ENCODE peak calls at places on chromosomes 3 and 15, in seven cellular contexts. P, M, U, J, A, X and Y are unnamed samples.

GRCh38 chr3:66588340-66588847 is 87.6 kb upstream of the LRIG1 start:
- DNase-seq in A (no peak), X (peak; percentile 3), J (no peak), P (no peak), M (no peak), U (no peak), Y (peak; percentile 27)

GRCh38 chr15:68341851-68342336 is 64.3 kb downstream of the FEM1B start:
- DNase-seq in M (no peak), U (no peak), P (no peak), X (no peak), J (no peak), A (no peak), Y (no peak)

GRCh38 chr3:23671901-23672589 is 133.7 kb upstream of the UBE2E1 start:
- DNase-seq in X (no peak), A (no peak), U (no peak), P (no peak), J (no peak), M (no peak), Y (no peak)

GRCh38 chr3:71421475-71421819 is 162.1 kb downstream of the FOXP1 start:
- DNase-seq in P (no peak), U (no peak), J (no peak), A (no peak), M (no peak), X (no peak), Y (no peak)

GRCh38 chr15:63048986-63049665 is 6.6 kb downstream of the TPM1 start:
- DNase-seq in X (peak; percentile 67), M (no peak), A (no peak), P (peak; percentile 71), J (peak; percentile 48), U (no peak), Y (peak; percentile 66)

GRCh38 chr3:196654691-196655090 is 15.2 kb downstream of the NRROS start:
- DNase-seq in J (no peak), U (no peak), X (no peak), M (no peak), P (no peak), A (no peak), Y (no peak)

GRCh38 chr3:12286927-12287726 is 1.7 kb upstream of the PPARG start:
- DNase-seq in J (peak; percentile 54), P (peak; percentile 58), M (no peak), U (no peak), X (no peak), A (no peak), Y (no peak)

GRCh38 chr15:92682772-92683510 is 27.4 kb upstream of the FAM174B start:
- DNase-seq in J (no peak), P (no peak), X (no peak), M (no peak), U (no peak), A (no peak), Y (no peak)

GRCh38 chr3:42451546-42452230 is 41.3 kb upstream of the LYZL4 start:
- DNase-seq in J (no peak), M (no peak), P (no peak), U (no peak), X (no peak), A (no peak), Y (peak; percentile 58)

GRCh38 chr3:150825916-150826377 is 63.0 kb upstream of the SIAH2 start:
- DNase-seq in U (no peak), J (peak; percentile 8), P (no peak), M (no peak), A (no peak), X (no peak), Y (no peak)

GRCh38 chr3:101858464-101858863 is 9.2 kb downstream of the NFKBIZ start:
- DNase-seq in A (no peak), X (no peak), J (no peak), M (no peak), U (no peak), P (no peak), Y (no peak)

GRCh38 chr15:41511331-41512077 is 2.1 kb downstream of the LTK start:
- DNase-seq in J (no peak), X (no peak), M (no peak), A (no peak), P (peak; percentile 75), U (no peak), Y (no peak)

GRCh38 chr3:58082047-58082446 is 73.8 kb downstream of the FLNB start:
- DNase-seq in A (peak; percentile 40), J (no peak), X (no peak), M (no peak), U (no peak), P (no peak), Y (no peak)

GRCh38 chr15:77028451-77029165 is 33.7 kb downstream of the PSTPIP1 start:
- DNase-seq in M (no peak), X (no peak), J (peak; percentile 20), P (no peak), U (no peak), A (no peak), Y (no peak)

GRCh38 chr3:98246142-98246541 is 17.9 kb upstream of the OR5H6 start:
- DNase-seq in J (no peak), M (no peak), X (no peak), A (no peak), U (no peak), P (no peak), Y (no peak)

GRCh38 chr3:194269610-194270145 is 81.5 kb downstream of the CPN2 start:
- DNase-seq in X (no peak), M (peak; percentile 27), U (no peak), A (peak; percentile 45), P (peak; percentile 79), J (peak; percentile 46), Y (no peak)

GRCh38 chr3:178103140-178103539 is 433.1 kb upstream of the KCNMB2 start:
- DNase-seq in J (no peak), A (no peak), U (no peak), P (no peak), X (no peak), M (no peak), Y (no peak)

GRCh38 chr3:22565393-22565792 is 637.7 kb upstream of the UBE2E2 start:
- DNase-seq in M (no peak), A (no peak), X (no peak), P (no peak), U (no peak), J (no peak), Y (no peak)

GRCh38 chr3:20739814-20740213 is 553.8 kb upstream of the SGO1 start:
- DNase-seq in X (no peak), J (no peak), P (no peak), A (no peak), M (no peak), U (no peak), Y (peak; percentile 11)

GRCh38 chr3:171142985-171143384 is 116.5 kb upstream of the SLC2A2 start:
- DNase-seq in X (peak; percentile 45), U (no peak), P (no peak), J (no peak), M (no peak), A (no peak), Y (no peak)

GRCh38 chr15:88113909-88114308 is 142.6 kb downstream of the NTRK3 start:
- DNase-seq in X (no peak), J (no peak), A (no peak), P (no peak), U (no peak), M (no peak), Y (no peak)

GRCh38 chr15:63519041-63519440 is 14.6 kb downstream of the USP3 start:
- DNase-seq in M (no peak), P (no peak), A (no peak), X (no peak), J (no peak), U (no peak), Y (no peak)

GRCh38 chr3:16800361-16800760 is 84.4 kb upstream of the PLCL2 start:
- DNase-seq in U (no peak), A (no peak), M (no peak), J (no peak), X (no peak), P (no peak), Y (no peak)

GRCh38 chr3:38717603-38718240 is 68.2 kb upstream of the SCN5A start:
- DNase-seq in X (no peak), M (no peak), A (no peak), P (no peak), J (no peak), U (no peak), Y (no peak)

GRCh38 chr15:101206173-101206572 is 45.7 kb downstream of the CHSY1 start:
- DNase-seq in U (no peak), P (no peak), M (no peak), J (no peak), X (no peak), A (no peak), Y (no peak)

DNA sequence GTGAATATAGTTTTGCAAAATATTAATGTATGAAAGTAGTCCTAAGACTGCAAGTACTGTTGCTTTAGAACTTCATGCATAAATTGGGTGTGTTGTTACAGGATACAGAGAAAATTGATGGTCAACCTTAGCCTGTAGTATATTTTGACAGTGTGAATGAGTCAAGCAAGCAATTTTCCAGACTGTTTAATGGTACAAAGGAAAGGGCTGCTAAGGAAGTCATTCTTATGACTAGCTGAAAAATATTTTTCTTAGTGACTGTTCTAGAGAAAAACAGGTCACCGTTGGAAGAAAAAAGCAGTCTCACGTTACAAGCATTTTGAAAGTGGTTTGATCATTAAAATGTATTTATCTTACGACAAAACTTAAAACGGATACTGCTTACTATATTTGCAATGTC is 49.2 kb downstream of the MBNL1 start:
- DNase-seq in A (no peak), M (no peak), U (no peak), P (no peak), X (no peak), J (no peak), Y (no peak)
- TF ChIP-seq JUND in A (no peak), M (no peak), U (no peak), P (no peak), X (no peak), J (no peak), Y (no peak)

GRCh38 chr15:58793862-58794261 is 22.8 kb downstream of the MINDY2 start:
- DNase-seq in J (no peak), X (peak; percentile 73), M (no peak), A (no peak), P (no peak), U (no peak), Y (peak; percentile 81)

GRCh38 chr15:58797505-58797904 is 26.4 kb downstream of the MINDY2 start:
- DNase-seq in A (no peak), J (no peak), U (no peak), M (no peak), X (no peak), P (no peak), Y (no peak)

GRCh38 chr15:58795825-58796224 is 24.7 kb downstream of the MINDY2 start:
- DNase-seq in P (no peak), X (no peak), M (no peak), A (no peak), U (no peak), J (no peak), Y (no peak)
- TF ChIP-seq JUND in P (no peak), X (no peak), M (no peak), A (no peak), U (no peak), J (no peak), Y (no peak)

DNA sequence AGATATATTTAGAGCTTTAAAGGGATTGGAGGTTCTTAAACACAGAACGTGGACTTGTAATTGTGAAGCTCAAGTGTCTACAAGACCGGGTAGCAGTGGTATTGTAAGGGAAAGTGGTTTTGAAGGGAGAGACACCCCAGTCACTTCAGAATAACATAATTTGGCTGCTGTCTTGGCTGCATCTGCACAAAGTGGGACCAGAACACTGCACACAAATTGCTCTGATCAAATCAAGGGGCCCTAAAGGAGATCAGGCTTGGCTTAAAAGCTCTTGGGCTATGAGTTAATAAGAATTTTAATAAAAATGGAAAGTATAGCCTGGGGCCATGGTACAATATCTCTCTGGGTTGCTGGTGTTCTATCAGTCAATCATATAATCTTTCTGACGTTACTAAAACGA is 356.1 kb upstream of the ICE2 start:
- DNase-seq in P (no peak), A (no peak), J (peak; percentile 40), M (no peak), X (no peak), U (no peak), Y (no peak)
- TF ChIP-seq JUND in P (no peak), A (no peak), J (no peak), M (no peak), X (no peak), U (no peak), Y (no peak)

GRCh38 chr15:78315686-78316085 is 16.3 kb upstream of the SKIC8 start:
- DNase-seq in J (peak; percentile 62), A (peak; percentile 40), U (no peak), P (peak; percentile 70), X (peak; percentile 47), M (no peak), Y (peak; percentile 64)
- TF ChIP-seq JUND in J (no peak), A (no peak), U (no peak), P (no peak), X (no peak), M (no peak), Y (no peak)